ENCODE peak calls at places on chromosomes 13 and 19, in ten cellular contexts. One of them, this sample, is unnamed.

GRCh38 chr13:40273173-40274000 is 393.1 kb downstream of the FOXO1 start:
- DNase-seq in HCT116: no peak
- DNase-seq in HT1080: no peak
- DNase-seq in AG04450: no peak
- DNase-seq in RWPE2: no peak
- DNase-seq in stimulated activated naive B cell treated with anti-CD40 and anti-IgM and Interleukin-4, amounts not matched to agents 10 μg/mL and 1 μg/mL and 100 μg/mL, for 72 hours: no peak
- DNase-seq in effector CD8-positive, alpha-beta T cell: no peak
- DNase-seq in fibroblast of the aortic adventitia: no peak
- DNase-seq in NCI-H748 treated with DMSO at 0.1 percent for 48 hours: no peak
- DNase-seq in H54: no peak
- DNase-seq in this sample: no peak

GRCh38 chr19:52464798-52465470 is 11.6 kb downstream of the ZNF578 start:
- DNase-seq in HCT116: peak
- DNase-seq in HT1080: peak
- DNase-seq in AG04450: no peak
- DNase-seq in RWPE2: no peak
- DNase-seq in stimulated activated naive B cell treated with anti-CD40 and anti-IgM and Interleukin-4, amounts not matched to agents 10 μg/mL and 1 μg/mL and 100 μg/mL, for 72 hours: no peak
- DNase-seq in effector CD8-positive, alpha-beta T cell: no peak
- DNase-seq in fibroblast of the aortic adventitia: no peak
- DNase-seq in NCI-H748 treated with DMSO at 0.1 percent for 48 hours: peak
- DNase-seq in H54: no peak
- DNase-seq in this sample: no peak

GRCh38 chr13:103194871-103195270 is 128.7 kb upstream of the SLC10A2 start:
- DNase-seq in HCT116: no peak
- DNase-seq in HT1080: no peak
- DNase-seq in AG04450: no peak
- DNase-seq in RWPE2: no peak
- DNase-seq in stimulated activated naive B cell treated with anti-CD40 and anti-IgM and Interleukin-4, amounts not matched to agents 10 μg/mL and 1 μg/mL and 100 μg/mL, for 72 hours: no peak
- DNase-seq in effector CD8-positive, alpha-beta T cell: no peak
- DNase-seq in fibroblast of the aortic adventitia: no peak
- DNase-seq in NCI-H748 treated with DMSO at 0.1 percent for 48 hours: no peak
- DNase-seq in H54: no peak
- DNase-seq in this sample: no peak

GRCh38 chr19:7618771-7619510 is 10.4 kb downstream of the XAB2 start:
- DNase-seq in HCT116: no peak
- DNase-seq in HT1080: no peak
- DNase-seq in AG04450: no peak
- DNase-seq in RWPE2: no peak
- DNase-seq in stimulated activated naive B cell treated with anti-CD40 and anti-IgM and Interleukin-4, amounts not matched to agents 10 μg/mL and 1 μg/mL and 100 μg/mL, for 72 hours: no peak
- DNase-seq in effector CD8-positive, alpha-beta T cell: no peak
- DNase-seq in fibroblast of the aortic adventitia: peak
- DNase-seq in NCI-H748 treated with DMSO at 0.1 percent for 48 hours: no peak
- DNase-seq in H54: no peak
- DNase-seq in this sample: peak

GRCh38 chr19:16661480-16662034 is 618 bp downstream of the TMEM38A start:
- DNase-seq in HCT116: no peak
- DNase-seq in HT1080: no peak
- DNase-seq in AG04450: no peak
- DNase-seq in RWPE2: no peak
- DNase-seq in stimulated activated naive B cell treated with anti-CD40 and anti-IgM and Interleukin-4, amounts not matched to agents 10 μg/mL and 1 μg/mL and 100 μg/mL, for 72 hours: peak
- DNase-seq in effector CD8-positive, alpha-beta T cell: peak
- DNase-seq in fibroblast of the aortic adventitia: no peak
- DNase-seq in NCI-H748 treated with DMSO at 0.1 percent for 48 hours: no peak
- DNase-seq in H54: no peak
- DNase-seq in this sample: peak

GRCh38 chr19:28715157-28715556 is 497.8 kb downstream of the UQCRFS1 start:
- DNase-seq in HCT116: no peak
- DNase-seq in HT1080: peak
- DNase-seq in AG04450: no peak
- DNase-seq in RWPE2: no peak
- DNase-seq in stimulated activated naive B cell treated with anti-CD40 and anti-IgM and Interleukin-4, amounts not matched to agents 10 μg/mL and 1 μg/mL and 100 μg/mL, for 72 hours: no peak
- DNase-seq in effector CD8-positive, alpha-beta T cell: no peak
- DNase-seq in fibroblast of the aortic adventitia: no peak
- DNase-seq in NCI-H748 treated with DMSO at 0.1 percent for 48 hours: no peak
- DNase-seq in H54: no peak
- DNase-seq in this sample: no peak

GRCh38 chr13:56755181-56755580 is 385.5 kb upstream of the PRR20A start:
- DNase-seq in HCT116: no peak
- DNase-seq in HT1080: peak
- DNase-seq in AG04450: no peak
- DNase-seq in RWPE2: no peak
- DNase-seq in stimulated activated naive B cell treated with anti-CD40 and anti-IgM and Interleukin-4, amounts not matched to agents 10 μg/mL and 1 μg/mL and 100 μg/mL, for 72 hours: no peak
- DNase-seq in effector CD8-positive, alpha-beta T cell: no peak
- DNase-seq in fibroblast of the aortic adventitia: no peak
- DNase-seq in NCI-H748 treated with DMSO at 0.1 percent for 48 hours: no peak
- DNase-seq in H54: no peak
- DNase-seq in this sample: no peak

GRCh38 chr19:21483589-21484170 is 21.7 kb upstream of the ZNF429 start:
- DNase-seq in HCT116: no peak
- DNase-seq in HT1080: peak
- DNase-seq in AG04450: no peak
- DNase-seq in RWPE2: no peak
- DNase-seq in stimulated activated naive B cell treated with anti-CD40 and anti-IgM and Interleukin-4, amounts not matched to agents 10 μg/mL and 1 μg/mL and 100 μg/mL, for 72 hours: peak
- DNase-seq in effector CD8-positive, alpha-beta T cell: peak
- DNase-seq in fibroblast of the aortic adventitia: peak
- DNase-seq in NCI-H748 treated with DMSO at 0.1 percent for 48 hours: no peak
- DNase-seq in H54: peak
- DNase-seq in this sample: no peak

GRCh38 chr13:39956036-39956435 is 300.6 kb downstream of the COG6 start:
- DNase-seq in HCT116: no peak
- DNase-seq in HT1080: no peak
- DNase-seq in AG04450: no peak
- DNase-seq in RWPE2: no peak
- DNase-seq in stimulated activated naive B cell treated with anti-CD40 and anti-IgM and Interleukin-4, amounts not matched to agents 10 μg/mL and 1 μg/mL and 100 μg/mL, for 72 hours: peak
- DNase-seq in effector CD8-positive, alpha-beta T cell: no peak
- DNase-seq in fibroblast of the aortic adventitia: no peak
- DNase-seq in NCI-H748 treated with DMSO at 0.1 percent for 48 hours: no peak
- DNase-seq in H54: no peak
- DNase-seq in this sample: no peak

GRCh38 chr19:35090795-35091214 is 24.8 kb upstream of the FXYD3 start:
- DNase-seq in HCT116: no peak
- DNase-seq in HT1080: no peak
- DNase-seq in AG04450: no peak
- DNase-seq in RWPE2: no peak
- DNase-seq in stimulated activated naive B cell treated with anti-CD40 and anti-IgM and Interleukin-4, amounts not matched to agents 10 μg/mL and 1 μg/mL and 100 μg/mL, for 72 hours: no peak
- DNase-seq in effector CD8-positive, alpha-beta T cell: no peak
- DNase-seq in fibroblast of the aortic adventitia: no peak
- DNase-seq in NCI-H748 treated with DMSO at 0.1 percent for 48 hours: no peak
- DNase-seq in H54: no peak
- DNase-seq in this sample: peak

GRCh38 chr19:42252365-42253244 is 2.3 kb downstream of the ERF start:
- DNase-seq in HCT116: no peak
- DNase-seq in HT1080: peak
- DNase-seq in AG04450: no peak
- DNase-seq in RWPE2: no peak
- DNase-seq in stimulated activated naive B cell treated with anti-CD40 and anti-IgM and Interleukin-4, amounts not matched to agents 10 μg/mL and 1 μg/mL and 100 μg/mL, for 72 hours: no peak
- DNase-seq in effector CD8-positive, alpha-beta T cell: no peak
- DNase-seq in fibroblast of the aortic adventitia: peak
- DNase-seq in NCI-H748 treated with DMSO at 0.1 percent for 48 hours: no peak
- DNase-seq in H54: no peak
- DNase-seq in this sample: peak

GRCh38 chr13:79802389-79803140 is 321.6 kb downstream of the NDFIP2 start:
- DNase-seq in HCT116: no peak
- DNase-seq in HT1080: no peak
- DNase-seq in AG04450: no peak
- DNase-seq in RWPE2: no peak
- DNase-seq in stimulated activated naive B cell treated with anti-CD40 and anti-IgM and Interleukin-4, amounts not matched to agents 10 μg/mL and 1 μg/mL and 100 μg/mL, for 72 hours: no peak
- DNase-seq in effector CD8-positive, alpha-beta T cell: no peak
- DNase-seq in fibroblast of the aortic adventitia: no peak
- DNase-seq in NCI-H748 treated with DMSO at 0.1 percent for 48 hours: no peak
- DNase-seq in H54: no peak
- DNase-seq in this sample: no peak

GRCh38 chr19:41325947-41326706 is 16.2 kb downstream of the CCDC97 start:
- DNase-seq in HCT116: no peak
- DNase-seq in HT1080: peak
- DNase-seq in AG04450: no peak
- DNase-seq in RWPE2: no peak
- DNase-seq in stimulated activated naive B cell treated with anti-CD40 and anti-IgM and Interleukin-4, amounts not matched to agents 10 μg/mL and 1 μg/mL and 100 μg/mL, for 72 hours: peak
- DNase-seq in effector CD8-positive, alpha-beta T cell: no peak
- DNase-seq in fibroblast of the aortic adventitia: peak
- DNase-seq in NCI-H748 treated with DMSO at 0.1 percent for 48 hours: no peak
- DNase-seq in H54: no peak
- DNase-seq in this sample: peak

GRCh38 chr19:15452111-15453047 is 2.6 kb upstream of the WIZ start:
- DNase-seq in HCT116: peak
- DNase-seq in HT1080: peak
- DNase-seq in AG04450: peak
- DNase-seq in RWPE2: peak
- DNase-seq in stimulated activated naive B cell treated with anti-CD40 and anti-IgM and Interleukin-4, amounts not matched to agents 10 μg/mL and 1 μg/mL and 100 μg/mL, for 72 hours: no peak
- DNase-seq in effector CD8-positive, alpha-beta T cell: no peak
- DNase-seq in fibroblast of the aortic adventitia: peak
- DNase-seq in NCI-H748 treated with DMSO at 0.1 percent for 48 hours: peak
- DNase-seq in H54: peak
- DNase-seq in this sample: peak

GRCh38 chr19:38891791-38892190 is 7.6 kb downstream of the SIRT2 start:
- DNase-seq in HCT116: no peak
- DNase-seq in HT1080: no peak
- DNase-seq in AG04450: no peak
- DNase-seq in RWPE2: no peak
- DNase-seq in stimulated activated naive B cell treated with anti-CD40 and anti-IgM and Interleukin-4, amounts not matched to agents 10 μg/mL and 1 μg/mL and 100 μg/mL, for 72 hours: no peak
- DNase-seq in effector CD8-positive, alpha-beta T cell: no peak
- DNase-seq in fibroblast of the aortic adventitia: no peak
- DNase-seq in NCI-H748 treated with DMSO at 0.1 percent for 48 hours: no peak
- DNase-seq in H54: no peak
- DNase-seq in this sample: no peak

GRCh38 chr19:20278342-20278741 is 111.3 kb downstream of the ZNF486 start:
- DNase-seq in HCT116: no peak
- DNase-seq in HT1080: no peak
- DNase-seq in AG04450: no peak
- DNase-seq in RWPE2: no peak
- DNase-seq in stimulated activated naive B cell treated with anti-CD40 and anti-IgM and Interleukin-4, amounts not matched to agents 10 μg/mL and 1 μg/mL and 100 μg/mL, for 72 hours: no peak
- DNase-seq in effector CD8-positive, alpha-beta T cell: no peak
- DNase-seq in fibroblast of the aortic adventitia: no peak
- DNase-seq in NCI-H748 treated with DMSO at 0.1 percent for 48 hours: no peak
- DNase-seq in H54: no peak
- DNase-seq in this sample: peak

GRCh38 chr13:37701972-37702371 is 103.4 kb upstream of the POSTN start:
- DNase-seq in HCT116: no peak
- DNase-seq in HT1080: peak
- DNase-seq in AG04450: peak
- DNase-seq in RWPE2: no peak
- DNase-seq in stimulated activated naive B cell treated with anti-CD40 and anti-IgM and Interleukin-4, amounts not matched to agents 10 μg/mL and 1 μg/mL and 100 μg/mL, for 72 hours: no peak
- DNase-seq in effector CD8-positive, alpha-beta T cell: no peak
- DNase-seq in fibroblast of the aortic adventitia: peak
- DNase-seq in NCI-H748 treated with DMSO at 0.1 percent for 48 hours: no peak
- DNase-seq in H54: peak
- DNase-seq in this sample: no peak

GRCh38 chr13:108624108-108624507 is 5.3 kb upstream of the MYO16 start:
- DNase-seq in HCT116: no peak
- DNase-seq in HT1080: no peak
- DNase-seq in AG04450: no peak
- DNase-seq in RWPE2: no peak
- DNase-seq in stimulated activated naive B cell treated with anti-CD40 and anti-IgM and Interleukin-4, amounts not matched to agents 10 μg/mL and 1 μg/mL and 100 μg/mL, for 72 hours: no peak
- DNase-seq in effector CD8-positive, alpha-beta T cell: no peak
- DNase-seq in fibroblast of the aortic adventitia: no peak
- DNase-seq in NCI-H748 treated with DMSO at 0.1 percent for 48 hours: no peak
- DNase-seq in H54: no peak
- DNase-seq in this sample: no peak